ENCODE peak calls at places on chromosomes 1 and 21, in five cellular contexts. L, X, Q, C and G are unnamed samples.

GRCh38 chr1:31674626-31675025 is 29.2 kb downstream of the COL16A1 start:
- DNase-seq in X (no peak), C (no peak), L (no peak), Q (no peak), G (peak; percentile 51)

GRCh38 chr1:40130892-40131291 is 30.3 kb upstream of the RLF start:
- DNase-seq in C (no peak), Q (no peak), X (no peak), L (no peak), G (no peak)

GRCh38 chr1:235763962-235764361 is 102.7 kb downstream of the LYST start:
- DNase-seq in Q (peak; percentile 19), X (no peak), L (no peak), C (no peak), G (peak; percentile 52)

GRCh38 chr1:206770531-206771352 is at the start of gene IL19:
- DNase-seq in Q (peak; percentile 34), C (no peak), L (peak; percentile 5), X (no peak), G (peak; percentile 19)

GRCh38 chr1:67560580-67561285 is 124.3 kb upstream of the GADD45A start:
- DNase-seq in C (no peak), Q (peak; percentile 18), X (no peak), L (no peak), G (no peak)

GRCh38 chr1:26574018-26574417 is 44.5 kb downstream of the RPS6KA1 start:
- DNase-seq in L (peak; percentile 16), X (no peak), Q (no peak), C (no peak), G (no peak)

GRCh38 chr1:17739050-17739449 is 16.1 kb upstream of the ACTL8 start:
- DNase-seq in X (no peak), Q (no peak), L (peak; percentile 64), C (no peak), G (no peak)

GRCh38 chr21:21612446-21612845 is 614.2 kb downstream of the NCAM2 start:
- DNase-seq in X (no peak), L (peak; percentile 69), C (no peak), Q (peak; percentile 92), G (peak; percentile 79)

GRCh38 chr21:44653656-44654575 is 543 bp downstream of the KRTAP12-4 start:
- DNase-seq in X (no peak), Q (no peak), C (peak; percentile 59), L (no peak), G (no peak)

GRCh38 chr1:246617768-246618167 is 51.5 kb downstream of the CNST start:
- DNase-seq in Q (no peak), X (no peak), C (no peak), L (no peak), G (no peak)

GRCh38 chr1:170483041-170483440 is 48.9 kb upstream of the GORAB start:
- DNase-seq in X (no peak), L (no peak), Q (no peak), C (no peak), G (no peak)

GRCh38 chr1:83857108-83857507 is 141.8 kb downstream of the TTLL7 start:
- DNase-seq in X (no peak), Q (peak; percentile 28), C (no peak), L (peak; percentile 23), G (peak; percentile 23)

GRCh38 chr1:24714859-24715520 is 30.3 kb upstream of the CLIC4 start:
- DNase-seq in C (no peak), Q (peak; percentile 47), L (no peak), X (no peak), G (no peak)

GRCh38 chr1:146012703-146013565 is 8.6 kb downstream of the HJV start:
- DNase-seq in Q (peak; percentile 86), X (peak; percentile 54), L (peak; percentile 78), C (peak; percentile 27), G (peak; percentile 57)

GRCh38 chr1:156148236-156148635 is 5.1 kb upstream of the SEMA4A start:
- DNase-seq in C (no peak), X (no peak), L (no peak), Q (no peak), G (no peak)

GRCh38 chr1:1763657-1764621 is 14.3 kb downstream of the NADK start:
- DNase-seq in Q (no peak), L (no peak), C (no peak), X (peak; percentile 55), G (no peak)

GRCh38 chr1:154778944-154779343 is 91.1 kb downstream of the KCNN3 start:
- DNase-seq in X (no peak), Q (no peak), L (no peak), C (no peak), G (no peak)

GRCh38 chr1:40840526-40841323 is 21.4 kb downstream of the CITED4 start:
- DNase-seq in C (no peak), Q (no peak), L (no peak), X (no peak), G (no peak)

GRCh38 chr1:156910309-156910782 is 10.1 kb upstream of the LRRC71 start:
- DNase-seq in L (peak; percentile 81), X (peak; percentile 45), Q (no peak), C (peak; percentile 28), G (no peak)

GRCh38 chr1:6734579-6735397 is 33.2 kb upstream of the DNAJC11 start:
- DNase-seq in C (no peak), L (no peak), Q (peak; percentile 11), X (no peak), G (no peak)

GRCh38 chr1:95028954-95029353 is 43.8 kb downstream of the ALG14 start:
- DNase-seq in Q (no peak), C (no peak), L (no peak), X (no peak), G (no peak)

GRCh38 chr1:64507897-64508296 is 38.0 kb downstream of the CACHD1 start:
- DNase-seq in Q (no peak), C (no peak), X (no peak), L (no peak), G (no peak)

GRCh38 chr1:10504259-10504658 is 29.5 kb downstream of the PEX14 start:
- DNase-seq in Q (no peak), L (no peak), X (no peak), C (no peak), G (no peak)

GRCh38 chr1:163440090-163440489 is 118.3 kb downstream of the NUF2 start:
- DNase-seq in L (no peak), C (no peak), X (no peak), Q (no peak), G (no peak)

GRCh38 chr21:37899141-37899540 is 17.1 kb downstream of the KCNJ6 start:
- DNase-seq in C (no peak), L (no peak), Q (no peak), X (no peak), G (no peak)

DNA sequence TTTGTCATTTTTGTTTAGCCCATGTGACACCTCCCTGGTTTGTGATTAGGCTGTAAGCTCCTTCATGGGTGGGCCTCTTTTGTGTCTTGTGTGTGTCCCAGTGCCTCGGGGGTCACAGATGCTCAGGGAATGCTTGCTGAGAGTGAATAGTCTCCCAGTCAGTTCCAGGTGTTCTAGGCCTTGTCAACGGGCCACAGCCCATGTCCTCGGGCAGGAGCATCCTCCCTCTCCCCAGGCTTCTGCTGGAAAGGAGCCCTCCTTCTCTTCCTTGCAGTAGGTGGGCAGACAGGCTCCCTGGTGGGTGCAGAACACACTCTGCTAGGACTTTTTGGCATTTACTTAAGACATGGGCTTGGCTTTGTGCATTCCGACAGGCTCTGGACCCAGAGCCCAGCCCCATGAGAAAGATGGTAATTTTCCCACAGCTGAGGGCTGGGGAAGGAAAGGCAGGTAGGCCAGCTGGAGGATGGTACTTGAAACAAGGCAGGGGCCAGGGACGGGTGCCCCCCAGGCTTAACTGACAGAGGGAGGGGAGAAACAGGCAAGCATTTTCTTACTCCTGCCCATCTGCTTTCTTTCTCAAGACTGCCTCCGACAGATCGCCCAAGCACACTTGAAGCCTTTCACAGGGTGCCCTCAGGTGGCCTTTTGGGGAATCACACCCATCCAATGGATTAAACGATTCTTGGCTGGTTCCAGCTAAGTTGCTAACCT is 7.1 kb upstream of the CPLANE2 start:
- DNase-seq in L (peak; percentile 95), X (peak; percentile 90), Q (peak; percentile 81), C (peak; percentile 41), G (no peak)
- H3K4me1 ChIP-seq in L (no peaks in the 10 kb centered on the region), X (peaks cover 30% of the 10 kb centered on the region), Q (peaks cover 10% of the 10 kb centered on the region), C (no peaks in the 10 kb centered on the region), G (peaks cover 7% of the 10 kb centered on the region)

GRCh38 chr1:3453891-3454810 is at the start of gene ARHGEF16:
- DNase-seq in C (no peak), X (peak; percentile 88), L (peak; percentile 93), Q (peak; percentile 15), G (no peak)

GRCh38 chr1:3453203-3453761 is 1.2 kb upstream of the ARHGEF16 start:
- DNase-seq in Q (peak; percentile 48), C (peak; percentile 33), L (peak; percentile 85), X (peak; percentile 88), G (peak; percentile 47)

GRCh38 chr1:3455630-3456448 is 1.4 kb downstream of the ARHGEF16 start:
- DNase-seq in X (no peak), Q (no peak), L (no peak), C (no peak), G (no peak)

GRCh38 chr1:3456449-3456963 is 2.0 kb downstream of the ARHGEF16 start:
- DNase-seq in X (no peak), Q (no peak), L (no peak), C (no peak), G (no peak)

GRCh38 chr1:3454811-3455618 is 550 bp downstream of the ARHGEF16 start:
- DNase-seq in Q (no peak), C (no peak), L (peak; percentile 89), X (peak; percentile 49), G (no peak)
- H3K4me1 ChIP-seq in Q (no peaks in the 10 kb centered on the region), C (peaks cover 15% of the 10 kb centered on the region), L (peaks cover 18% of the 10 kb centered on the region), X (peaks cover 19% of the 10 kb centered on the region), G (peaks cover 8% of the 10 kb centered on the region)

DNA sequence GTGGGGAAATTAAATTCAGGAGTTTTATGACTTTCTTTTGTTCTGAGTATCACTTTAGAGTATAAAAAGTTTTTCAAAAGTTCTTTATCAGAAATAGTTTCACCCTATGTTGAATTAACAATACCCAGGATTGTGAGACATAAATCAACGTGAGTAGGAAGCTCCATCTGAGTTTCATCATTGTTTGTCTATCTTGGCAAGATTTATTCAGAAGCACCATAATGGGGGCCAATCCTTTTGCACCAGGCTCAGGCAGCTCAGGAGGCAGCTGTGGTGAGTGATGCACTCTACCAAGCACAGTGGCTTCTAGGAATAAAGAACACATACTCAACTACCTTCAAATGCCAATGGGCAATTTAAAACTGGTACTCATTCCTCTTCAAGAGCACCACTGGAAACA is 12.0 kb downstream of the CREG1 start:
- DNase-seq in C (no peak), L (no peak), X (no peak), Q (peak; percentile 23), G (no peak)
- H3K4me1 ChIP-seq in C (no peaks in the 10 kb centered on the region), L (no peaks in the 10 kb centered on the region), X (no peaks in the 10 kb centered on the region), Q (peaks cover 2% of the 10 kb centered on the region), G (peaks cover 8% of the 10 kb centered on the region)

DNA sequence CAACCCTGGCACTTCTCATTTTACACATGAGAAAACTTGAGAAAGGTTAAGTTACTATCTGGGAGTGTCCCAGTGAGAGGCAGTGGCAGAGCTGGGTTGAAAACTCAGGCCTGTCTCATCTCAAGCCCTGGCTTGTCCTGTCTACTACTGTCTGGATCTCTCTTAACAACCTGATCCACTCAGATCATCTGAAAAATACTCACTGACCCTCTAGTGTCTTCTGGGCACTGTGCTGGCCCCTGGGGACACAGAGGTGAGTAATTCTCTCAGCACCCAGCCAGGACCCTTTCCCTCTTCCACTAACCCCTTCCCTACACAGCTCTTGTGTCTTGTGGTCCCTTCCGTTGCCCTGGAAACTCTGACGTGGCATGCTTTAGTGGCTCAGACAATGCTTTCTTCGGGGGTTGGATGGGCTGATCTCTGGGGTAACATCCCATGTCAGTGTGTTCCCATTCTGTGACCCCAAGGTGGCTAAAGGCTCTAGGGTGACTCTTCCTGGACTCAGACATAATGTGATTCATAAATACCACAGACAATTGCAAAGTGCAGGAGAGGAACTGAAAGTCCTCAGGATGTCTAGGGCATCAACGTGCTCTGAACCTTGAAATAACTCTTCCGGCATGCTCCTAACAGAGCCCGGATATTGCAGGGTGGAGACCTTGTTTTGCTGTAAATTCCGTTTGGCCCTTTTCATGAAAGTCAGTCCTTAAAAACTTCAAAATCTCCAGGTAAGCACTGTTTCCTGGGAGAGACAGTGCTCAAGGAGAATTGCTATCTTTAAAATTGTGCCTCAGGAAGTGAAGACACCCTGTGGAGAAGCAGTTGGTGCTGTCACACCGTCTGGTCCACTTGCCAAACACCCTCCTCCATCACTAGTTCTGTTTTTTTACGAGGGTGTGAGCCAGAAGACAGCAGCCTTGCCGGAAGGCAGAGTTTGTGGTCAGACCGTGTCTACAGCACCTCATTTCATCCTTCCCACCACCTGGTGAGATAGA is 4.0 kb downstream of the SHISAL2A start:
- DNase-seq in C (peak; percentile 65), Q (no peak), L (no peak), X (no peak), G (peak; percentile 42)
- H3K4me1 ChIP-seq in C (peaks cover 68% of the 10 kb centered on the region), Q (no peaks in the 10 kb centered on the region), L (peaks cover 13% of the 10 kb centered on the region), X (peaks cover 4% of the 10 kb centered on the region), G (peaks cover 7% of the 10 kb centered on the region)